ENCODE peak calls at places on chromosomes 7 and 10, in four cellular contexts. T is WTC11, B is Calu3, N is GM13977. K is an unnamed sample.

GRCh38 chr7:50330701-50331100 is 26.2 kb downstream of the IKZF1 start:
- DNase-seq in T (no peak), B (no peak), N (no peak), K (no peak)

GRCh38 chr7:75663302-75663907 is 75.3 kb downstream of the HIP1 start:
- DNase-seq in T (no peak), B (no peak), N (no peak), K (no peak)

GRCh38 chr7:70042533-70042932 is 444.3 kb downstream of the AUTS2 start:
- DNase-seq in T (no peak), B (no peak), N (no peak), K (peak; percentile 31)

GRCh38 chr10:78862328-78862640 is 206.5 kb upstream of the ZMIZ1 start:
- DNase-seq in T (no peak), B (no peak), N (no peak), K (no peak)

GRCh38 chr10:13758761-13759160 is 172.0 kb downstream of the PRPF18 start:
- DNase-seq in T (no peak), B (no peak), N (no peak), K (no peak)

GRCh38 chr10:30346135-30346534 is 2.9 kb downstream of the MTPAP start:
- DNase-seq in T (no peak), B (no peak), N (no peak), K (no peak)

GRCh38 chr10:118754132-118754555 is 626 bp downstream of the CACUL1 start:
- DNase-seq in T (peak; percentile 69), B (peak; percentile 52), N (peak; percentile 56), K (no peak)

GRCh38 chr10:111142082-111142481 is 65.3 kb downstream of the ADRA2A start:
- DNase-seq in T (peak; percentile 44), B (no peak), N (no peak), K (no peak)

GRCh38 chr7:126940723-126941307 is 311.9 kb downstream of the GRM8 start:
- DNase-seq in T (no peak), B (peak; percentile 61), N (no peak), K (no peak)

GRCh38 chr7:149793261-149793660 is 19.9 kb upstream of the ZNF467 start:
- DNase-seq in T (no peak), B (no peak), N (no peak), K (no peak)

GRCh38 chr10:132873395-132873794 is 69.0 kb downstream of the CFAP46 start:
- DNase-seq in T (peak; percentile 6), B (no peak), N (no peak), K (no peak)

GRCh38 chr7:123625254-123625653 is 23.6 kb downstream of the ASB15 start:
- DNase-seq in T (no peak), B (no peak), N (no peak), K (no peak)

GRCh38 chr10:109412353-109412752 is 511.0 kb downstream of the XPNPEP1 start:
- DNase-seq in T (no peak), B (no peak), N (no peak), K (no peak)

GRCh38 chr7:129843982-129844840 is 108.5 kb downstream of the UBE2H start:
- DNase-seq in T (no peak), B (no peak), N (no peak), K (no peak)

GRCh38 chr7:69198250-69198649 is 400.0 kb upstream of the AUTS2 start:
- DNase-seq in T (no peak), B (no peak), N (no peak), K (no peak)

DNA sequence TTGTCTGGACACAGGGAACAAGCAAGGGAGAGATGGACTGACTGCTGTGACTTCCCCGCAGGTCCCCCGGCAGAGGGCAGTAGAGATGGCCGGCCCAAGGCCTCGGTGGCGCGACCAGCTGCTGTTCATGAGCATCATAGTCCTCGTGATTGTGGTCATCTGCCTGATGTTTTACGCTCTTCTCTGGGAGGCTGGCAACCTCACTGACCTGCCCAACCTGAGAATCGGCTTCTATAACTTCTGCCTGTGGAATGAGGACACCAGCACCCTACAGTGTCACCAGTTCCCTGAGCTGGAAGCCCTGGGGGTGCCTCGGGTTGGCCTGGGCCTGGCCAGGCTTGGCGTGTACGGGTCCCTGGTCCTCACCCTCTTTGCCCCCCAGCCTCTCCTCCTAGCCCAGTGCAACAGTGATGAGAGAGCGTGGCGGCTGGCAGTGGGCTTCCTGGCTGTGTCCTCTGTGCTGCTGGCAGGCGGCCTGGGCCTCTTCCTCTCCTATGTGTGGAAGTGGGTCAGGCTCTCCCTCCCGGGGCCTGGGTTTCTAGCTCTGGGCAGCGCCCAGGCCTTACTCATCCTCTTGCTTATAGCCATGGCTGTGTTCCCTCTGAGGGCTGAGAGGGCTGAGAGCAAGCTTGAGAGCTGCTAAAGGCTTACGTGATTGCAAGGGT is 6.0 kb downstream of the CYREN start:
- DNase-seq in T (no peak), B (no peak), N (no peak), K (no peak)
- TF ChIP-seq CTCF in T (no peak), B (no peak), N (no peak), K (no peak)

DNA sequence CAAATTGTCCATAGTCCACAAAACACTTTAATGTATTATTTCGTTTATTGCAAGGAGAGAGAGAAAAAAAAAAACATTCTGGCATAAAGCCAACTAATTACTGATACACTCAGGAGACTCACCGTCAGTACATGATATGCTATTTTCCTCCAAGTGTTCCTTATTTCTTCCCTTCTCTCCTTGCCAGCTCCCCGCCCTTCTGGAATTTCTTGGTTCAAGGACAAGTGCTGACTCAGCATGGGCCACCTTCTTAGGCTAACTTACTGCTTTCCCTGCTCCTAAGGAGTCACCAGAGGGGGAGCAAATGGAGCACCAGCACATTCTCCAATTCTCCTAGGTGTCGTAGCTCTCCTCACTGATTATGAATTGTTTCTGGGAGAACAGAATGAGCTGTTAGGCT is 133.8 kb upstream of the HDAC9 start:
- DNase-seq in T (peak; percentile 68), B (no peak), N (no peak), K (peak; percentile 4)
- TF ChIP-seq CTCF in T (no peak), B (no peak), N (no peak), K (peak; percentile 9)

DNA sequence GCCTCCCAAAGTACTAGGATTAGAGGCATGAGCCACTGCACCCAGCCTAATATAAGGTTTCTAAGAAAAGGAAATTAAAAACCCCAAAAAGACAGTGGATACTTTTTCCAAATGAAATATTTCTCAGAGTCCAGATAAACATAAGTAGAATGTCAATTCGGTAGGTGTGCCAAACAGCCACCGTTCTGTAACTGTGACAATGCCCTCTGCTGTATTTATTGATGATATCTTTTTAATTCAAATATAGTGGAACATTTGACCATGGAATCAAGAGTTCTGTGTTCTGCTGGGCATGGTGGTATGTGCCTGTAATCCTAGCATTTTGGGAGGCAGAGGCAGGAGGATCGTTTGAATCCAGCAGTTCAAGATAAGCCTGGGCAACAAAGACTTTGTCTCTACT is 28.8 kb upstream of the ZRANB1 start:
- DNase-seq in T (no peak), B (no peak), N (no peak), K (no peak)
- TF ChIP-seq CTCF in T (no peak), B (no peak), N (no peak), K (no peak)

GRCh38 chr10:124656113-124656490 is 88.1 kb downstream of the FAM53B start:
- DNase-seq in T (no peak), B (no peak), N (no peak), K (no peak)

GRCh38 chr10:124658591-124659240 is 85.5 kb downstream of the FAM53B start:
- DNase-seq in T (no peak), B (no peak), N (no peak), K (no peak)

GRCh38 chr10:124659380-124659779 is 84.8 kb downstream of the FAM53B start:
- DNase-seq in T (no peak), B (no peak), N (no peak), K (no peak)

GRCh38 chr10:124655191-124656112 is 88.7 kb downstream of the FAM53B start:
- DNase-seq in T (no peak), B (no peak), N (no peak), K (no peak)

GRCh38 chr10:124657806-124658205 is 86.4 kb downstream of the FAM53B start:
- DNase-seq in T (no peak), B (no peak), N (no peak), K (peak; percentile 37)
- TF ChIP-seq CTCF in T (no peak), B (no peak), N (no peak), K (no peak)

DNA sequence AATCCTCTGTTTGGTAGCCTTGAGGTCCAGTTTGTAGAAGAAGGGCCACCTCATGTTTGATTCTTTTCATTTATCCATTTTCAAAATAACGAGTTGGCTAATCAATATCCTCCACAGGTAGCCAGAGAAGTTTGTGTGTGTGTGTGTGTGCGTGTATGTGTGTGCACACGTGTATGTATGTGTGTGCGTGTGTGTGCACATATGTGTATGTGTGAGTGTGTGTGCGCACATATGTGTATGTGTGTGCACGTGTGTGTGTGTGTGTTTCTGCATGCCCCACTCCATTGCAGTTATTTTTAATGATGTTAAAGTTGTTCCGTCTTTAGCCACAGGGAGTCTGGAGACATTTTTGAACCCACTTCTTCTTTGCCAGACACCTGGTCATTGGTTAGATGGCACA is 112.8 kb upstream of the PRKCQ start:
- DNase-seq in T (no peak), B (no peak), N (no peak), K (no peak)
- TF ChIP-seq CTCF in T (no peak), B (no peak), N (no peak), K (no peak)

DNA sequence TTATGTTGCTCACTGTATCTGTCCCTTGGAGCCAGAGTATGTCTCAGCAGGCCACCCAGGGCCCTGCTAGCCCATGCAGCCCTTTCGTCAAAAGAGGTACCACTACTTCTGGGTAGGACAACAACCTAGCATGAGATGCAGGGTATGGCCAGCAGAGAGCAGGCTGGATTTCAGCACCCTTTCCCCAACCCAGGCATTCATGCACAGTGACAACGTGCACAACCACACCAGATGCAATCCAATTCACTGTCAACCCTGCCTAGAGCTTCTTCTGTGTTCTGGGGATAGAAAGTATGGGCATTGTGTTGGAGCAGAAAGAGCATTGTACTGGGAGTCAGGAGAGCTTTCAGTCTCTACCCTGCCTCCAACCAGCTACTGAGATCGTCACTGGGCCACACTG is 37.9 kb downstream of the JAZF1 start:
- DNase-seq in T (no peak), B (no peak), N (no peak), K (no peak)
- TF ChIP-seq CTCF in T (no peak), B (no peak), N (peak; percentile 39), K (no peak)

GRCh38 chr10:129922598-129923123 is 41.4 kb downstream of the EBF3 start:
- DNase-seq in T (no peak), B (no peak), N (no peak), K (no peak)
- TF ChIP-seq CTCF in T (no peak), B (no peak), N (no peak), K (no peak)

DNA sequence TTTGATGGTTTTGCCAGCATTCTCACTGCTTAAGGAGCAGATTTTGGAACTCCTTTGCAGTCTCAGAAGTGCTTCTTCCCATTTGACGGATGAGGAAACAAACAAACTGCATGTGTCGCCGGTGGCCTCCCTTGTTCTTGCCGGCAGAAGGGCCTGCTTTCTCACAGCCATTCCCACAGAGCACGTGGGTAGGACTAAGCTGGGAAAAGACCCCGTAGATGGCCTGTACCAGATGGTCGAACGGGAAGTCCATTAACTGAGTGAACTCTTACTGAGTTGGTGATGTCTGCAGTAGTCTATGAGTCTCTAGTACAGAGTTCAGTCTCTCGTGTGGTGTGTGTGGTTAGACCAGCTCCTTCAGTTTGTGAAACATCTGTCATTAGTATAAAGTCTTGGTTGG is 131.9 kb downstream of the TRRAP start:
- DNase-seq in T (no peak), B (no peak), N (no peak), K (no peak)
- TF ChIP-seq CTCF in T (no peak), B (no peak), N (no peak), K (no peak)

K was measured in astrocyte of the cerebellum.